ENCODE peak calls at places on chromosomes 16 and 17, in six cellular contexts. T is germinal center; Z is right cardiac atrium; N is AG09319; A is stimulated activated naive CD8-positive, alpha-beta T cell treated with anti-CD3 and anti-CD28 coated beads, Interleukin-15, Interleukin-2, amounts not matched to agents 100 U/mL and 50 U/mL, for 24 hours; Q is activated CD4-positive, alpha-beta T cell treated with anti-CD3 and anti-CD28 coated beads for 24 hours. K is an unnamed sample.
A peak's percentile ranks its signal among the peaks of the same experiment; 100 is the strongest.

GRCh38 chr16:80652441-80652840 is 111.6 kb downstream of the DYNLRB2 start:
- DNase-seq in T (no peak), Z (no peak), N (no peak), A (no peak), Q (no peak), K (no peak)

GRCh38 chr16:72985148-72985882 is 62.6 kb downstream of the ZFHX3 start:
- DNase-seq in T (no peak), Z (peak; percentile 82), N (peak; percentile 47), A (no peak), Q (no peak), K (no peak)

GRCh38 chr17:34865696-34866095 is 95.6 kb downstream of the CCT6B start:
- DNase-seq in T (no peak), Z (no peak), N (no peak), A (no peak), Q (no peak), K (no peak)

GRCh38 chr16:35735403-35736251 is 2276.2 kb downstream of the TP53TG3F start:
- DNase-seq in T (no peak), Z (no peak), N (no peak), A (no peak), Q (no peak), K (no peak)

GRCh38 chr17:52837502-52837901 is 679.0 kb upstream of the CA10 start:
- DNase-seq in T (no peak), Z (no peak), N (no peak), A (no peak), Q (no peak), K (no peak)

GRCh38 chr16:52773026-52773425 is 226.1 kb upstream of the TOX3 start:
- DNase-seq in T (no peak), Z (no peak), N (no peak), A (no peak), Q (no peak), K (no peak)

GRCh38 chr16:2782583-2783351 is 4.6 kb downstream of the PRSS33 start:
- DNase-seq in T (no peak), Z (no peak), N (no peak), A (no peak), Q (no peak), K (peak; percentile 19)

GRCh38 chr16:11639925-11640899 is 28.0 kb upstream of the SNN start:
- DNase-seq in T (no peak), Z (peak; percentile 90), N (peak; percentile 97), A (no peak), Q (no peak), K (peak; percentile 57)

GRCh38 chr17:5821057-5821456 is 236.7 kb upstream of the NLRP1 start:
- DNase-seq in T (no peak), Z (no peak), N (no peak), A (peak; percentile 14), Q (no peak), K (no peak)

GRCh38 chr16:75938818-75939217 is 212.5 kb upstream of the CPHXL start:
- DNase-seq in T (no peak), Z (no peak), N (no peak), A (no peak), Q (no peak), K (no peak)

GRCh38 chr17:40862985-40863733 is 3.9 kb downstream of the KRT12 start:
- DNase-seq in T (peak; percentile 11), Z (no peak), N (no peak), A (peak; percentile 21), Q (no peak), K (no peak)

GRCh38 chr17:2335726-2336214 is 487 bp downstream of the TSR1 start:
- DNase-seq in T (peak; percentile 27), Z (no peak), N (no peak), A (peak; percentile 12), Q (no peak), K (no peak)

GRCh38 chr16:86575754-86576557 is 2.4 kb upstream of the FOXL1 start:
- DNase-seq in T (peak; percentile 62), Z (peak; percentile 84), N (peak; percentile 79), A (peak; percentile 59), Q (no peak), K (peak; percentile 53)

GRCh38 chr16:931651-932500 is 38.9 kb downstream of the LMF1 start:
- DNase-seq in T (no peak), Z (peak; percentile 13), N (no peak), A (no peak), Q (no peak), K (no peak)

GRCh38 chr17:79945591-79946255 is 89.9 kb downstream of the TBC1D16 start:
- DNase-seq in T (no peak), Z (no peak), N (no peak), A (no peak), Q (no peak), K (no peak)

GRCh38 chr17:44733753-44734152 is 25.0 kb upstream of the ADAM11 start:
- DNase-seq in T (no peak), Z (no peak), N (no peak), A (no peak), Q (no peak), K (no peak)

GRCh38 chr16:80023865-80024264 is 423.3 kb upstream of the MAF start:
- DNase-seq in T (no peak), Z (no peak), N (no peak), A (no peak), Q (no peak), K (no peak)

GRCh38 chr16:77289331-77289809 is 90.2 kb downstream of the SYCE1L start:
- DNase-seq in T (no peak), Z (no peak), N (no peak), A (no peak), Q (no peak), K (peak; percentile 33)

GRCh38 chr17:19401321-19402010 is 9.6 kb upstream of the RNF112 start:
- DNase-seq in T (no peak), Z (no peak), N (no peak), A (no peak), Q (no peak), K (no peak)

GRCh38 chr17:50564916-50565315 is 4.4 kb downstream of the CACNA1G start:
- DNase-seq in T (no peak), Z (peak; percentile 89), N (peak; percentile 83), A (peak; percentile 15), Q (no peak), K (no peak)

GRCh38 chr17:17511971-17512858 is 16.0 kb upstream of the RASD1 start:
- DNase-seq in T (no peak), Z (no peak), N (peak; percentile 67), A (no peak), Q (no peak), K (no peak)

GRCh38 chr17:28908640-28909098 is 5.8 kb upstream of the DHRS13 start:
- DNase-seq in T (no peak), Z (peak; percentile 45), N (peak; percentile 43), A (no peak), Q (no peak), K (no peak)

GRCh38 chr17:59572301-59572924 is 7.0 kb downstream of the DHX40 start:
- DNase-seq in T (no peak), Z (no peak), N (no peak), A (peak; percentile 27), Q (no peak), K (no peak)

GRCh38 chr16:12067714-12068401 is 91.3 kb downstream of the SNX29 start:
- DNase-seq in T (peak; percentile 83), Z (no peak), N (peak; percentile 67), A (peak; percentile 22), Q (peak; percentile 46), K (no peak)

GRCh38 chr16:11499295-11500089 is 87.2 kb downstream of the LITAF start:
- DNase-seq in T (no peak), Z (no peak), N (no peak), A (no peak), Q (no peak), K (no peak)

GRCh38 chr17:68511254-68511670 is 968 bp upstream of the PRKAR1A start:
- DNase-seq in T (no peak), Z (no peak), N (no peak), A (no peak), Q (no peak), K (no peak)

GRCh38 chr16:87628940-87629339 is 26.6 kb downstream of the JPH3 start:
- DNase-seq in T (peak; percentile 36), Z (no peak), N (peak; percentile 29), A (no peak), Q (no peak), K (no peak)

GRCh38 chr16:6643083-6643686 is 689.5 kb upstream of the RBFOX1 start:
- DNase-seq in T (peak; percentile 8), Z (no peak), N (peak; percentile 10), A (peak; percentile 49), Q (peak; percentile 23), K (peak; percentile 30)

GRCh38 chr17:9568957-9569588 is 6.5 kb downstream of the STX8 start:
- DNase-seq in T (no peak), Z (no peak), N (no peak), A (no peak), Q (no peak), K (no peak)

GRCh38 chr16:10738231-10739077 is 5.2 kb upstream of the NUBP1 start:
- DNase-seq in T (peak; percentile 32), Z (peak; percentile 91), N (peak; percentile 30), A (peak; percentile 55), Q (peak; percentile 17), K (no peak)

GRCh38 chr17:5126719-5127488 is 11.1 kb downstream of the USP6 start:
- DNase-seq in T (no peak), Z (no peak), N (no peak), A (no peak), Q (no peak), K (no peak)

GRCh38 chr17:6660765-6661463 is 9.4 kb downstream of the C17orf100 start:
- DNase-seq in T (peak; percentile 58), Z (no peak), N (no peak), A (no peak), Q (no peak), K (no peak)

GRCh38 chr17:47120521-47121095 is 68.5 kb downstream of the CDC27 start:
- DNase-seq in T (no peak), Z (no peak), N (no peak), A (no peak), Q (no peak), K (no peak)

GRCh38 chr16:16073884-16074781 is 124.7 kb downstream of the ABCC1 start:
- DNase-seq in T (no peak), Z (no peak), N (peak; percentile 54), A (no peak), Q (no peak), K (no peak)

GRCh38 chr17:75535119-75535537 is 9.6 kb downstream of the LLGL2 start:
- DNase-seq in T (no peak), Z (no peak), N (no peak), A (peak; percentile 70), Q (no peak), K (no peak)

GRCh38 chr16:3026609-3027487 is 3.0 kb downstream of the THOC6 start:
- DNase-seq in T (no peak), Z (no peak), N (no peak), A (no peak), Q (no peak), K (no peak)

GRCh38 chr16:66524601-66525164 is 25.2 kb downstream of the TK2 start:
- DNase-seq in T (peak; percentile 70), Z (no peak), N (no peak), A (no peak), Q (no peak), K (no peak)

GRCh38 chr17:49973271-49973615 is 4.3 kb downstream of the DLX4 start:
- DNase-seq in T (no peak), Z (no peak), N (no peak), A (no peak), Q (no peak), K (no peak)